ENCODE peak calls at places on chromosomes 12 and 14, in ten cellular contexts. B is amniotic epithelial cell; P is GM06990; Y is adipocyte; H is Ammon's horn; X is astrocyte; I is SW 1271; Q is stimulated activated CD4-positive, alpha-beta T cell treated with anti-CD3 and anti-CD28 coated beads, Interleukin-1b, Interleukin-23, amount 100 ng/mL, for 24 hours; G is pons; J is T47D. V is an unnamed sample.

GRCh38 chr12:13486794-13487193 is 290.3 kb downstream of the EMP1 start:
- DNase-seq in P (no peak), I (no peak), X (no peak), Y (no peak), G (no peak), Q (no peak), H (no peak), B (no peak), J (no peak), V (no peak)

GRCh38 chr12:32181498-32182175 is 75.0 kb downstream of the BICD1 start:
- DNase-seq in X (no peak), Q (no peak), Y (peak), H (no peak), B (no peak), J (no peak), P (no peak), I (no peak), G (no peak), V (no peak)

GRCh38 chr14:90087433-90087832 is 25.6 kb downstream of the KCNK13 start:
- DNase-seq in J (no peak), X (peak), Q (no peak), G (peak), P (no peak), Y (peak), B (peak), H (peak), I (no peak), V (peak)

GRCh38 chr12:113333877-113334785 is 778 bp downstream of the SLC8B1 start:
- DNase-seq in B (no peak), Y (no peak), G (peak), P (peak), X (no peak), I (no peak), H (peak), Q (no peak), J (peak), V (no peak)

GRCh38 chr12:24920141-24920540 is 28.8 kb downstream of the BCAT1 start:
- DNase-seq in X (no peak), Q (no peak), I (no peak), Y (no peak), B (no peak), P (no peak), H (no peak), G (no peak), J (no peak), V (no peak)

GRCh38 chr14:96207686-96208085 is 3.0 kb downstream of the BDKRB2 start:
- DNase-seq in P (no peak), I (no peak), X (no peak), Q (no peak), G (no peak), H (no peak), Y (no peak), B (no peak), J (no peak), V (no peak)

GRCh38 chr12:27868165-27868564 is 88.1 kb upstream of the MANSC4 start:
- DNase-seq in Q (no peak), H (no peak), G (no peak), P (no peak), B (peak), X (peak), I (no peak), Y (peak), J (no peak), V (no peak)

GRCh38 chr14:61127099-61127498 is 146.1 kb downstream of the SLC38A6 start:
- DNase-seq in X (no peak), G (no peak), J (no peak), B (no peak), I (no peak), H (no peak), Y (no peak), Q (no peak), P (no peak), V (no peak)

GRCh38 chr14:105411017-105411941 is 8.3 kb upstream of the MTA1 start:
- DNase-seq in P (no peak), X (peak), B (peak), G (no peak), Y (peak), I (no peak), Q (no peak), H (no peak), J (peak), V (peak)

GRCh38 chr12:51863363-51863920 is 14.9 kb upstream of the FIGNL2 start:
- DNase-seq in Y (no peak), G (no peak), X (no peak), H (no peak), I (no peak), P (no peak), Q (no peak), B (peak), J (no peak), V (peak)

GRCh38 chr14:100782516-100783320 is 43.2 kb upstream of the MEG3 start:
- DNase-seq in Q (no peak), P (no peak), Y (no peak), I (no peak), G (no peak), X (no peak), J (no peak), B (no peak), H (no peak), V (peak)

GRCh38 chr12:109695961-109696461 is 17.6 kb upstream of the FAM222A start:
- DNase-seq in Y (no peak), B (no peak), J (no peak), X (no peak), Q (no peak), H (no peak), P (no peak), G (peak), I (no peak), V (no peak)

GRCh38 chr14:55120466-55121144 is 8.4 kb upstream of the LGALS3 start:
- DNase-seq in B (peak), X (no peak), Y (no peak), G (no peak), I (no peak), P (no peak), Q (no peak), J (no peak), H (no peak), V (no peak)

GRCh38 chr12:42407306-42407705 is 81.3 kb downstream of the PPHLN1 start:
- DNase-seq in H (no peak), P (no peak), Y (no peak), X (peak), G (no peak), J (no peak), I (no peak), Q (no peak), B (no peak), V (no peak)

V was measured in right lobe of liver.